ENCODE peak calls at places on chromosomes 7 and 10, in five cellular contexts. A is neural progenitor cell, Y is cardiac fibroblast, E is cardiac muscle cell, I is H9. U is an unnamed sample.

GRCh38 chr7:151249034-151249731 is 689 bp upstream of the SMARCD3 start:
- DNase-seq in A (peak), Y (peak), E (peak), I (no peak), U (peak)

GRCh38 chr7:138935438-138936079 is 45.6 kb downstream of the KIAA1549 start:
- DNase-seq in A (peak), Y (peak), E (peak), I (no peak), U (no peak)

GRCh38 chr7:26081627-26082026 is 70.4 kb upstream of the NFE2L3 start:
- DNase-seq in A (peak), Y (no peak), E (no peak), I (no peak), U (no peak)

GRCh38 chr7:129724796-129725195 is 113.3 kb downstream of the NRF1 start:
- DNase-seq in A (no peak), Y (no peak), E (no peak), I (no peak), U (no peak)

GRCh38 chr7:17622443-17622842 is 317.9 kb downstream of the SNX13 start:
- DNase-seq in A (no peak), Y (no peak), E (no peak), I (no peak), U (no peak)

GRCh38 chr10:129940617-129941198 is 23.4 kb downstream of the EBF3 start:
- DNase-seq in A (no peak), Y (no peak), E (no peak), I (no peak), U (no peak)

GRCh38 chr7:132290021-132290420 is 286.2 kb downstream of the PLXNA4 start:
- DNase-seq in A (no peak), Y (no peak), E (no peak), I (no peak), U (no peak)

GRCh38 chr10:61901829-61902447 is 439 bp downstream of the ARID5B start:
- DNase-seq in A (peak), Y (peak), E (peak), I (no peak), U (no peak)

GRCh38 chr7:44978511-44979366 is at the start of gene MYO1G:
- DNase-seq in A (no peak), Y (no peak), E (no peak), I (no peak), U (peak)

GRCh38 chr7:83640731-83641533 is 8.0 kb downstream of the SEMA3E start:
- DNase-seq in A (no peak), Y (no peak), E (no peak), I (no peak), U (no peak)

GRCh38 chr7:42981595-42981994 is 49.4 kb downstream of the MRPL32 start:
- DNase-seq in A (no peak), Y (no peak), E (no peak), I (no peak), U (no peak)

GRCh38 chr10:84416245-84416555 is 87.8 kb downstream of the CCSER2 start:
- DNase-seq in A (no peak), Y (no peak), E (no peak), I (no peak), U (no peak)

GRCh38 chr7:87851242-87851641 is 24.9 kb downstream of the SLC25A40 start:
- DNase-seq in A (no peak), Y (peak), E (no peak), I (no peak), U (no peak)

GRCh38 chr10:50929670-50930069 is 44.2 kb upstream of the A1CF start:
- DNase-seq in A (no peak), Y (peak), E (peak), I (no peak), U (no peak)

GRCh38 chr10:75972494-75973276 is 541.3 kb downstream of the LRMDA start:
- DNase-seq in A (no peak), Y (peak), E (peak), I (no peak), U (no peak)

GRCh38 chr10:34824870-34825269 is 9.8 kb upstream of the PARD3 start:
- DNase-seq in A (peak), Y (no peak), E (no peak), I (peak), U (no peak)

GRCh38 chr10:44335330-44336021 is 49.4 kb downstream of the CXCL12 start:
- DNase-seq in A (no peak), Y (no peak), E (no peak), I (no peak), U (no peak)

GRCh38 chr7:150450491-150450992 is at the start of gene GIMAP8:
- DNase-seq in A (no peak), Y (no peak), E (peak), I (no peak), U (peak)

GRCh38 chr10:52019656-52020055 is 294.4 kb upstream of the DKK1 start:
- DNase-seq in A (peak), Y (no peak), E (no peak), I (no peak), U (no peak)

GRCh38 chr10:102656026-102656425 is 11.7 kb downstream of the TRIM8 start:
- DNase-seq in A (no peak), Y (no peak), E (no peak), I (no peak), U (no peak)

GRCh38 chr10:12405342-12406320 is 56.3 kb downstream of the CAMK1D start:
- DNase-seq in A (peak), Y (no peak), E (no peak), I (no peak), U (no peak)

GRCh38 chr7:108824840-108825540 is 255.3 kb downstream of the DNAJB9 start:
- DNase-seq in A (no peak), Y (peak), E (peak), I (peak), U (no peak)

GRCh38 chr10:93379366-93380042 is 102.6 kb downstream of the MYOF start:
- DNase-seq in A (no peak), Y (peak), E (peak), I (no peak), U (peak)

GRCh38 chr7:130273863-130274262 is 7.2 kb downstream of the CPA2 start:
- DNase-seq in A (peak), Y (peak), E (peak), I (no peak), U (no peak)

GRCh38 chr7:64736575-64736974 is 57.7 kb upstream of the ZNF138 start:
- DNase-seq in A (no peak), Y (no peak), E (no peak), I (no peak), U (no peak)

GRCh38 chr10:129764011-129764900 is 199.8 kb downstream of the EBF3 start:
- DNase-seq in A (no peak), Y (no peak), E (no peak), I (peak), U (no peak)

GRCh38 chr10:114261116-114261515 is 22.1 kb downstream of the VWA2 start:
- DNase-seq in A (no peak), Y (peak), E (peak), I (no peak), U (no peak)

GRCh38 chr7:80440908-80441307 is 71.0 kb downstream of the GNAT3 start:
- DNase-seq in A (no peak), Y (peak), E (peak), I (no peak), U (no peak)

GRCh38 chr10:26879744-26880143 is 19.0 kb upstream of the ABI1 start:
- DNase-seq in A (no peak), Y (no peak), E (no peak), I (no peak), U (no peak)

GRCh38 chr10:85919358-85920022 is 447.1 kb downstream of the GRID1 start:
- DNase-seq in A (no peak), Y (no peak), E (no peak), I (no peak), U (no peak)

GRCh38 chr10:29124864-29125263 is 164.0 kb upstream of the LYZL1 start:
- DNase-seq in A (no peak), Y (no peak), E (no peak), I (no peak), U (no peak)

GRCh38 chr10:29117781-29118180 is 171.1 kb upstream of the LYZL1 start:
- DNase-seq in A (no peak), Y (no peak), E (no peak), I (no peak), U (no peak)

GRCh38 chr10:29113251-29113945 is 175.5 kb upstream of the LYZL1 start:
- DNase-seq in A (peak), Y (no peak), E (no peak), I (no peak), U (no peak)

GRCh38 chr10:29120216-29120615 is 168.7 kb upstream of the LYZL1 start:
- DNase-seq in A (no peak), Y (peak), E (peak), I (no peak), U (no peak)

DNA sequence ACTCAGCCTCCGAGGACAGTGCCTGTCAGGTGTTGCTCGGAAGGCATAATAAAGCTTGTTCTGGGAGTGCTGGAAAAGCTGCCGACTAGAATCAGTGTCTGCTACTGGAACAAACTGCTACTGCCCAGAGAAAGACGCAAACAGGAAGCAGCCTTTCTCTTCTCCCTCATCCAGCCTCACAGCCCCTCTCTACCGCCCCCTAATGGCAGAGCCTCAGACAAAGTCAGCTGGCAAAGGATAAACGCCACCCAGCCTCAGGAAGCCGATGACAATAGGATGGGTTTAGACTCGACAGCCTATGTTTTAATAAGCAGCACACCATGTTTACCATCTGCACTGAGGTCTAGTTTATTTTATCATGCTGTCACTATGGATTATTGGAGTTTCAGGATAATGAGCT is 169.5 kb upstream of the LYZL1 start:
- DNase-seq in A (peak), Y (peak), E (no peak), I (peak), U (peak)
- TF ChIP-seq CTCF in A (peak), Y (peak), E (peak), I (peak), U (peak)

DNA sequence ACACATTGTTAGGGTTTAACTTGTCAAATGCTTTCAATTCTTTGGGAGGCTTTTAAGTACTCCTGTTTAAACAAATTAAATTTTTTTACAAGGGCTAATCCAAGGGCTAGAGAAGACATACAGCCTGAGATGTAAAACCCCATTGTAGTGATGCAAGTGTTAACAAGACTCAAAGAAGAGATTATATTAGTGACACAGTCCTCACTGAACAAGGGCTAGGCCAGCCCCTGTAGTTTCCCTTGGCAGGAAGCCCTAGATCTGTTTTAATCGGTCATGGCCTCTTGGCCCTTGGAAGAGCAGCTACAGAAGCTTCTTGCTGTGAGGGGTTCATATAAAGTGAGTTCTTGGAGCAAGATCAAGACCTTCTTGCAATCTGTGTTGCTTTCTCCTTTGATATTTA is 1339.5 kb downstream of the XPNPEP1 start:
- DNase-seq in A (no peak), Y (no peak), E (no peak), I (no peak), U (no peak)
- TF ChIP-seq CTCF in A (no peak), Y (no peak), E (no peak), I (no peak), U (no peak)

DNA sequence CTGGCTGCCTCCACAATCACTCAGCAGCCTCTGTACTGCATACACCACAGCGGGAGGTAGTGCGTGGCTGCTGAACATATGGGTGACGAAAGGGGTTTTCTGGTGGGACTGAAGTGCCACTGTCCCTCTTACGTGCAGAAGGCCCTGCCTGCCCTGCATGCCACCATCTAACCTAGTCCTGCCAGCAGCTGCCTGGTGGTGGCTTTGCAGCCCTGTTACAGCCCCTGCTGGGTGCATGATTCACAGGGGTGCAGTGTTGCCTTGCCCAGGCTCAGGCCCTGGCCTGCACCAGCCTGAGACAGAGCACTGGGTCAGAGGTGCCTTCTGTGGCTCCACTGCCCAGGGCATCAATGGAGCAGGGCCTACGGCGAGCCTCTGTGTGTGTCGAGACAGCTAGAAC is 50.1 kb downstream of the SYPL1 start:
- DNase-seq in A (no peak), Y (no peak), E (no peak), I (no peak), U (no peak)
- TF ChIP-seq CTCF in A (no peak), Y (no peak), E (no peak), I (no peak), U (no peak)

GRCh38 chr10:127916826-127917225 is 9.9 kb downstream of the PTPRE start:
- DNase-seq in A (no peak), Y (no peak), E (no peak), I (peak), U (no peak)
- TF ChIP-seq CTCF in A (peak), Y (no peak), E (no peak), I (peak), U (no peak)

DNA sequence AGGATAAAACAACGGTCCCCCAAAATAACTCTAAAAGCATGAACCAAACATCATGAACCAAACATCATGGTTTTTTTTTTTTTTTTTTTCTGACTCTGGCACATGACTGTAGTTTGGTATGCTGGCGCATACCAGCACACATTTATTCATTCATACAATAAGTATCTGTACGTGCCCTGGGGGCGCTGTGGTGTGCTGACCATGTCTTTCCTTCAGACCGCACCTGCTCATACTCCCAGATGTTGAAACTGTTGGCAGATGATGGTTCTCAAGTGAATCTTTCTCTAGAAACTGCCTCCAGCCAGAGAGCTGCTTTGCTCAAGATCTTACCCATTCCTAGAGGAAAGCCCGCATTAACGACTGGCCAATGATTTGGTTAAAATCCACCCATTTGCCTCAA is 114.7 kb upstream of the ANKRD30A start:
- DNase-seq in A (no peak), Y (no peak), E (no peak), I (no peak), U (no peak)
- TF ChIP-seq CTCF in A (no peak), Y (no peak), E (no peak), I (no peak), U (no peak)

DNA sequence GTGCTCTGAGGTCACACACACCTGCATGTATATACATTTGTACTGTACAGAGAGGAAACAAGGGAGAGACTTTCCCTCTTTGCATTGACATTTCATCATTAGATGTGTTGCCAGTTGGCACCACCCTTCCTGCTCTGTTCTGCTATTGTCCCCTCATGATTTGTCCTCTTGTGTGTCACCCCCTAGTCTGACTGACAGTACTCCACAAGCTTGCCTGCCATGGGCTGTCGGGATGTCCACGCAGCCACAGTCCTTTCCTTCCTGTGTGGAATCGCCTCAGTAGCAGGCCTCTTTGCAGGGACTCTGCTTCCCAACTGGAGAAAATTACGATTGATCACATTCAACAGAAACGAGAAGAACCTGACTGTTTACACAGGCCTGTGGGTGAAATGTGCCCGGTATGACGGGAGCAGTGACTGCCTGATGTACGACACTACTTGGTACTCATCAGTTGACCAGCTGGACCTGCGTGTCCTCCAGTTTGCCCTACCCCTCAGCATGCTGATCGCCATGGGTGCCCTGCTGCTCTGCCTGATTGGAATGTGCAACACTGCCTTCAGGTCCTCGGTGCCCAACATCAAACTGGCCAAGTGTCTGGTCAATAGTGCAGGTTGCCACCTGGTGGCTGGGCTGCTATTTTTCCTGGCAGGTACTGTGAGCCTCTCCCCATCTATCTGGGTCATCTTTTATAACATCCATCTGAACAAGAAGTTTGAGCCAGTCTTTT is 9.4 kb downstream of the CLDN12 start:
- DNase-seq in A (peak), Y (peak), E (peak), I (peak), U (peak)
- TF ChIP-seq CTCF in A (peak), Y (peak), E (peak), I (peak), U (peak)

GRCh38 chr7:14734839-14735321 is 167.7 kb downstream of the DGKB start:
- DNase-seq in A (peak), Y (no peak), E (no peak), I (peak), U (no peak)
- TF ChIP-seq CTCF in A (peak), Y (peak), E (peak), I (peak), U (no peak)

U was measured in activated CD8-positive, alpha-beta T cell treated with anti-CD3 and anti-CD28 coated beads for 36 hours.